ENCODE peak calls at places on chromosomes 5 and 9, in seven cellular contexts. Y is HepG2, J is heart left ventricle, O is IMR-90, R is suprapubic skin, L is right lobe of liver, P is tibial nerve. H is an unnamed sample.
A peak's percentile ranks its signal among the peaks of the same experiment; 100 is the strongest.

GRCh38 chr5:146528232-146528631 is 12.2 kb upstream of the GPR151 start:
- DNase-seq in J (no peak), R (no peak), P (no peak), O (no peak), Y (no peak), L (no peak), H (peak; percentile 5)

GRCh38 chr5:75512383-75513074 is 838 bp downstream of the POLK start:
- DNase-seq in P (no peak), O (peak; percentile 1), L (no peak), R (no peak), J (no peak), Y (peak; percentile 14), H (peak; percentile 63)

GRCh38 chr9:114551750-114552685 is 35.6 kb upstream of the ATP6V1G1 start:
- DNase-seq in O (peak; percentile 98), L (no peak), Y (peak; percentile 69), P (peak; percentile 53), J (peak; percentile 58), R (no peak), H (peak; percentile 40)

GRCh38 chr9:121783126-121783522 is 131.7 kb downstream of the DAB2IP start:
- DNase-seq in Y (no peak), R (no peak), L (no peak), O (no peak), P (no peak), J (no peak), H (no peak)

GRCh38 chr5:15703901-15704300 is 203.9 kb downstream of the FBXL7 start:
- DNase-seq in R (no peak), O (no peak), Y (no peak), P (no peak), L (no peak), J (no peak), H (no peak)

GRCh38 chr5:149616727-149617284 is 35.5 kb downstream of the ARHGEF37 start:
- DNase-seq in R (no peak), Y (no peak), L (no peak), P (no peak), O (no peak), J (no peak), H (no peak)

GRCh38 chr5:180692426-180692825 is 43.0 kb upstream of the FLT4 start:
- DNase-seq in R (no peak), P (no peak), O (no peak), J (no peak), Y (no peak), L (no peak), H (no peak)

GRCh38 chr9:138115506-138115905 is 237.9 kb downstream of the CACNA1B start:
- DNase-seq in P (no peak), L (no peak), J (no peak), Y (no peak), O (no peak), R (no peak), H (no peak)

GRCh38 chr5:149073217-149073616 is 10.4 kb upstream of the SH3TC2 start:
- DNase-seq in J (no peak), L (no peak), Y (no peak), R (no peak), O (no peak), P (no peak), H (no peak)

DNA sequence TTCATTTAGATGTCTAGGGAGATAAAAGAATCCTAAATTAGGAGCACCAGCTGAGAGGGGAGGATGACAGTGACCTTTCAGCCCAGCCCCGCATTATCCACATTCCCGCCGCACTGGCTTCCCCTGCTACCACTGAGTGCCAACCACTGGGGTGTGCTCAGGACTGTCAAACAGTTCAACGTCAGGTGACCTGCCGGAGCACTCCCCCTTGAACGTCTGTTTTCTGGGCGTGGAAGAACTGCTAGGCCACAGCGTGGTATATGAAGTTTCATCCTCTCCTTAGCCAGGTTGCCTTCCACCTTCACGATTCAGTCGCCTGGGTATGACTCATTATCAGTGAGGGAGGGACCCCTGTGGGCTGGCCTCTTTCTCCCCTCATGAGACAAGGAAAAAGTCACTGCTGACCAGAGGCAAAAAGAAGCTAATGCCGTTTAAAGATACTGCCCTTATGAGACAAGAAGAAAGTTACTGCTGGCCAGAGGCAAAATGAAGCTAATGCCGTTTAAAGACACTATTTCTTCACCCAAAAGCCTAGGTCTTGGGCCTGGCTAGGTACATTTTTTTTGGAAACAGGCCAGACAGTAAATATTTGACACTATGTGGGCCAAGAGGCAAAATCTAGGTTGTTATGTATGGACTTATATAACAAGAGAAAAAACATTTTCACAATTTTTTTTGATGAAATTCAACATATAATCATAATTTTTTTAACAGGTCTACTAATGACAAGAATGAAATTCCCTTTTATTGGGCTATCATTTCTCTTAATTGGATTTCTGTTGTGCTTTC is 4.6 kb downstream of the NMRK1 start:
- DNase-seq in P (no peak), O (no peak), Y (peak; percentile 74), L (peak; percentile 80), R (no peak), J (peak; percentile 56), H (peak; percentile 11)
- TF ChIP-seq POLR2A in P (no peak), O (no peak), Y (peak; percentile 44), L (no peak), R (no peak), J (no peak), H (no peak)

GRCh38 chr9:134760750-134761420 is 119.3 kb downstream of the COL5A1 start:
- DNase-seq in O (no peak), L (no peak), P (no peak), R (no peak), J (no peak), Y (no peak), H (no peak)
- TF ChIP-seq POLR2A in O (no peak), L (no peak), P (no peak), R (no peak), J (no peak), Y (no peak), H (no peak)

GRCh38 chr9:133828338-133828997 is 90.3 kb upstream of the SARDH start:
- DNase-seq in P (no peak), Y (no peak), R (no peak), J (peak; percentile 2), L (no peak), O (no peak), H (no peak)
- TF ChIP-seq POLR2A in P (no peak), Y (no peak), R (no peak), J (no peak), L (no peak), O (no peak), H (no peak)

GRCh38 chr5:139385061-139385889 is 2.2 kb upstream of the SLC23A1 start:
- DNase-seq in Y (peak; percentile 73), R (no peak), P (no peak), O (no peak), L (peak; percentile 54), J (peak; percentile 25), H (peak; percentile 16)
- TF ChIP-seq POLR2A in Y (peak; percentile 68), R (no peak), P (no peak), O (no peak), L (no peak), J (no peak), H (no peak)